ENCODE peak calls at places on chromosomes 16 and 17, in five cellular contexts. B is left lung, K is heart right ventricle, J is tibial nerve, C is cardiac muscle cell. D is an unnamed sample.

GRCh38 chr17:77534137-77534536 is 393.4 kb downstream of the SEC14L1 start:
- DNase-seq in C (no peak), K (no peak), B (no peak), J (no peak), D (no peak)

GRCh38 chr17:47231866-47232265 is 21.8 kb upstream of the ITGB3 start:
- DNase-seq in C (no peak), K (no peak), J (no peak), B (no peak), D (no peak)

GRCh38 chr16:80899804-80900592 is 95.6 kb upstream of the CDYL2 start:
- DNase-seq in J (peak; percentile 59), K (peak; percentile 87), B (peak; percentile 74), C (peak; percentile 99), D (no peak)

GRCh38 chr17:45361976-45362375 is 45.2 kb upstream of the MAP3K14 start:
- DNase-seq in K (no peak), J (no peak), B (no peak), C (no peak), D (no peak)

GRCh38 chr17:82060614-82061013 is 5.0 kb downstream of the DUS1L start:
- DNase-seq in K (no peak), J (no peak), B (no peak), C (no peak), D (no peak)

GRCh38 chr17:5700791-5701190 is 116.5 kb upstream of the NLRP1 start:
- DNase-seq in J (no peak), B (no peak), C (no peak), K (no peak), D (no peak)

GRCh38 chr16:83031524-83031923 is 404.8 kb downstream of the CDH13 start:
- DNase-seq in K (no peak), C (no peak), B (peak; percentile 33), J (no peak), D (no peak)

GRCh38 chr16:1188781-1189189 is 35.9 kb downstream of the CACNA1H start:
- DNase-seq in C (peak; percentile 49), B (peak; percentile 46), K (peak; percentile 56), J (peak; percentile 13), D (peak; percentile 31)

GRCh38 chr16:22370038-22370541 is 4.3 kb downstream of the CDR2 start:
- DNase-seq in C (peak; percentile 71), K (no peak), J (no peak), B (no peak), D (no peak)

GRCh38 chr17:50063516-50064252 is 7.8 kb downstream of the ITGA3 start:
- DNase-seq in B (no peak), C (no peak), J (no peak), K (no peak), D (no peak)

GRCh38 chr17:67629963-67630320 is 87.8 kb upstream of the NOL11 start:
- DNase-seq in K (no peak), C (peak; percentile 75), J (no peak), B (no peak), D (no peak)

GRCh38 chr17:46764709-46765401 is 53.6 kb downstream of the WNT3 start:
- DNase-seq in K (peak; percentile 76), C (peak; percentile 91), J (no peak), B (peak; percentile 67), D (no peak)

GRCh38 chr16:87129771-87130170 is 187.4 kb downstream of the C16orf95 start:
- DNase-seq in B (no peak), K (no peak), J (peak; percentile 19), C (peak; percentile 60), D (no peak)

GRCh38 chr16:66894948-66895696 is 14.8 kb downstream of the PDP2 start:
- DNase-seq in C (peak; percentile 85), J (peak; percentile 77), K (peak; percentile 48), B (peak; percentile 70), D (no peak)

GRCh38 chr17:50364715-50365114 is 8.3 kb downstream of the MRPL27 start:
- DNase-seq in C (no peak), B (peak; percentile 27), J (no peak), K (no peak), D (no peak)

GRCh38 chr17:40560592-40561293 is 4.5 kb downstream of the CCR7 start:
- DNase-seq in C (peak; percentile 77), K (no peak), B (no peak), J (no peak), D (no peak)

GRCh38 chr16:86911311-86911999 is 333.1 kb downstream of the FOXL1 start:
- DNase-seq in K (no peak), C (no peak), B (no peak), J (no peak), D (no peak)

GRCh38 chr17:59707971-59708425 is 544 bp downstream of the VMP1 start:
- DNase-seq in K (no peak), C (no peak), J (no peak), B (no peak), D (no peak)

GRCh38 chr17:32274101-32274500 is 8.5 kb downstream of the RHBDL3 start:
- DNase-seq in J (no peak), C (no peak), B (no peak), K (no peak), D (no peak)

GRCh38 chr16:17339764-17340541 is 130.8 kb downstream of the XYLT1 start:
- DNase-seq in C (no peak), J (no peak), B (no peak), K (no peak), D (no peak)

GRCh38 chr17:49218941-49219913 is 8.7 kb downstream of the ABI3 start:
- DNase-seq in B (peak; percentile 62), K (peak; percentile 43), J (no peak), C (no peak), D (no peak)

GRCh38 chr16:5042574-5043171 is 8.9 kb upstream of the NAGPA start:
- DNase-seq in C (no peak), B (peak; percentile 20), J (no peak), K (no peak), D (no peak)

GRCh38 chr16:23863511-23864422 is 28.0 kb downstream of the PRKCB start:
- DNase-seq in J (no peak), B (no peak), C (no peak), K (no peak), D (no peak)

GRCh38 chr17:2844386-2844785 is 48.1 kb downstream of the RAP1GAP2 start:
- DNase-seq in C (peak; percentile 21), J (no peak), B (no peak), K (no peak), D (no peak)

GRCh38 chr17:65058615-65059014 is 2.1 kb upstream of the GNA13 start:
- DNase-seq in B (no peak), J (no peak), K (no peak), C (no peak), D (no peak)

GRCh38 chr17:26731005-26731921 is 562.7 kb upstream of the WSB1 start:
- DNase-seq in C (no peak), J (no peak), K (no peak), B (no peak), D (no peak)

GRCh38 chr16:23700509-23700908 is 12.5 kb downstream of the ERN2 start:
- DNase-seq in K (no peak), J (no peak), B (no peak), C (no peak), D (no peak)

GRCh38 chr16:69031877-69032301 is 73.6 kb upstream of the HAS3 start:
- DNase-seq in J (no peak), C (no peak), K (no peak), B (no peak), D (no peak)

GRCh38 chr17:52157161-52157560 is 1.4 kb downstream of the CA10 start:
- DNase-seq in K (no peak), B (no peak), C (no peak), J (no peak), D (no peak)

GRCh38 chr16:31528726-31529397 is 1.2 kb downstream of the AHSP start:
- DNase-seq in K (no peak), C (peak; percentile 73), B (no peak), J (no peak), D (no peak)

GRCh38 chr17:18980682-18981384 is 23.7 kb downstream of the FAM83G start:
- DNase-seq in C (no peak), K (no peak), B (no peak), J (no peak), D (no peak)

GRCh38 chr17:73029021-73029420 is 63.5 kb downstream of the SLC39A11 start:
- DNase-seq in C (no peak), K (no peak), J (no peak), B (no peak), D (no peak)

GRCh38 chr17:81832608-81833159 is 407 bp downstream of the MCRIP1 start:
- DNase-seq in K (no peak), J (peak; percentile 18), C (peak; percentile 17), B (no peak), D (no peak)

GRCh38 chr16:78535098-78535497 is 435.6 kb downstream of the WWOX start:
- DNase-seq in B (no peak), J (no peak), K (no peak), C (no peak), D (no peak)
- H3K4me1 ChIP-seq in B (no peaks in the 10 kb centered on the region), J (no peaks in the 10 kb centered on the region), K (no peaks in the 10 kb centered on the region), C (no peaks in the 10 kb centered on the region), D (no peaks in the 10 kb centered on the region)

GRCh38 chr16:3012828-3013420 is at the start of gene CLDN9:
- DNase-seq in K (no peak), J (no peak), B (no peak), C (no peak), D (no peak)

GRCh38 chr16:3012246-3012645 is 477 bp upstream of the CLDN9 start:
- DNase-seq in B (no peak), K (no peak), C (no peak), J (no peak), D (no peak)

GRCh38 chr16:3014971-3015370 is 2.2 kb downstream of the CLDN9 start:
- DNase-seq in B (no peak), K (no peak), J (no peak), C (no peak), D (no peak)

GRCh38 chr16:3013998-3014690 is 1.4 kb downstream of the CLDN9 start:
- DNase-seq in C (no peak), J (no peak), B (no peak), K (no peak), D (no peak)

DNA sequence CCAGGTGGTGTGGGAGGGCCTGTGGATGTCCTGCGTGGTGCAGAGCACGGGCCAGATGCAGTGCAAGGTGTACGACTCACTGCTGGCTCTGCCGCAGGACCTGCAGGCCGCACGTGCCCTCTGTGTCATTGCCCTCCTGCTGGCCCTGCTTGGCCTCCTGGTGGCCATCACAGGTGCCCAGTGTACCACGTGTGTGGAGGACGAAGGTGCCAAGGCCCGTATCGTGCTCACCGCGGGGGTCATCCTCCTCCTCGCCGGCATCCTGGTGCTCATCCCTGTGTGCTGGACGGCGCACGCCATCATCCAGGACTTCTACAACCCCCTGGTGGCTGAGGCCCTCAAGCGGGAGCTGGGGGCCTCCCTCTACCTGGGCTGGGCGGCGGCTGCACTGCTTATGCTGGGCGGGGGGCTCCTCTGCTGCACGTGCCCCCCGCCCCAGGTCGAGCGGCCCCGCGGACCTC is 798 bp downstream of the CLDN9 start:
- DNase-seq in B (no peak), C (no peak), J (no peak), K (no peak), D (no peak)
- H3K4me1 ChIP-seq in B (peaks cover 7% of the 10 kb centered on the region), C (peaks cover 36% of the 10 kb centered on the region), J (no peaks in the 10 kb centered on the region), K (peaks cover 4% of the 10 kb centered on the region), D (peaks cover 33% of the 10 kb centered on the region)

DNA sequence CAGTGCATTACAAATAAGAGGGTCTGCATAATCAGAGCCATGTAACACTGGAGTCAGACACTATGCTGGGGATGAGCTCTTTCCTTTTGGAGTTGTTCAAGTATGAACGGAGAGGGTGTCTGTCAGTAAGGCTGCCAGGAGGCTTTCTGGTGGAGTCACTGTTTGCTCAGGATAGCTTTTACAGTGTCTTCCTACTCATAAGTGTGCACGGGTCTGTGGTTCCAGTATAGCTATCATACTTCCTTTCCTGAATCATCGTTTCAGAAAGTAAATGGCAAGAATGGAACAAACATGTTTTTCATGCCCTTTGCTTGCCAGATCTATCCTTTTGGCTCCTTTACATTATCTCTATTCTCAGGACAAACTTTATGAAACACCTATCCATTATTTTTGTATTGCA is 152.7 kb upstream of the CDH11 start:
- DNase-seq in B (no peak), C (no peak), J (no peak), K (no peak), D (no peak)
- H3K4me1 ChIP-seq in B (no peaks in the 10 kb centered on the region), C (no peaks in the 10 kb centered on the region), J (no peaks in the 10 kb centered on the region), K (no peaks in the 10 kb centered on the region), D (no peaks in the 10 kb centered on the region)

GRCh38 chr17:41971721-41972523 is 5.3 kb downstream of the CNP start:
- DNase-seq in C (no peak), K (no peak), J (no peak), B (no peak), D (no peak)
- H3K4me1 ChIP-seq in C (no peaks in the 10 kb centered on the region), K (peaks cover 28% of the 10 kb centered on the region), J (no peaks in the 10 kb centered on the region), B (peaks cover 3% of the 10 kb centered on the region), D (peaks cover 2% of the 10 kb centered on the region)